ENCODE peak calls at places on chromosomes 5 and 9, in five cellular contexts. One of them, this sample, is unnamed.
A peak's percentile ranks its signal among the peaks of the same experiment; 100 is the strongest.

GRCh38 chr9:137313956-137314560 is 12.0 kb upstream of the NRARP start:
- DNase-seq in GM03348: peak; percentile 5
- DNase-seq in stimulated activated CD8-positive, alpha-beta memory T cell treated with anti-CD3 and anti-CD28 coated beads, Interleukin-4, amount 100 ng/mL, for 1 hour: no peak
- DNase-seq in AG08396: peak; percentile 8
- DNase-seq in CD4-positive, alpha-beta memory T cell: no peak
- DNase-seq in this sample: no peak

GRCh38 chr9:70411930-70412677 is 2.4 kb downstream of the KLF9 start:
- DNase-seq in GM03348: peak; percentile 69
- DNase-seq in stimulated activated CD8-positive, alpha-beta memory T cell treated with anti-CD3 and anti-CD28 coated beads, Interleukin-4, amount 100 ng/mL, for 1 hour: peak; percentile 52
- DNase-seq in AG08396: peak; percentile 80
- DNase-seq in CD4-positive, alpha-beta memory T cell: peak; percentile 67
- DNase-seq in this sample: no peak

GRCh38 chr5:111309384-111309783 is 85.2 kb downstream of the CAMK4 start:
- DNase-seq in GM03348: no peak
- DNase-seq in stimulated activated CD8-positive, alpha-beta memory T cell treated with anti-CD3 and anti-CD28 coated beads, Interleukin-4, amount 100 ng/mL, for 1 hour: no peak
- DNase-seq in AG08396: no peak
- DNase-seq in CD4-positive, alpha-beta memory T cell: no peak
- DNase-seq in this sample: no peak

GRCh38 chr9:121026260-121026691 is 23.8 kb downstream of the C5 start:
- DNase-seq in GM03348: no peak
- DNase-seq in stimulated activated CD8-positive, alpha-beta memory T cell treated with anti-CD3 and anti-CD28 coated beads, Interleukin-4, amount 100 ng/mL, for 1 hour: no peak
- DNase-seq in AG08396: no peak
- DNase-seq in CD4-positive, alpha-beta memory T cell: no peak
- DNase-seq in this sample: no peak

GRCh38 chr9:114033397-114034103 is 44.5 kb downstream of the AMBP start:
- DNase-seq in GM03348: peak; percentile 41
- DNase-seq in stimulated activated CD8-positive, alpha-beta memory T cell treated with anti-CD3 and anti-CD28 coated beads, Interleukin-4, amount 100 ng/mL, for 1 hour: no peak
- DNase-seq in AG08396: no peak
- DNase-seq in CD4-positive, alpha-beta memory T cell: no peak
- DNase-seq in this sample: no peak

GRCh38 chr9:77099388-77099787 is 77.9 kb upstream of the VPS13A start:
- DNase-seq in GM03348: no peak
- DNase-seq in stimulated activated CD8-positive, alpha-beta memory T cell treated with anti-CD3 and anti-CD28 coated beads, Interleukin-4, amount 100 ng/mL, for 1 hour: no peak
- DNase-seq in AG08396: no peak
- DNase-seq in CD4-positive, alpha-beta memory T cell: no peak
- DNase-seq in this sample: no peak

GRCh38 chr9:107218834-107219485 is 64.1 kb upstream of the RAD23B start:
- DNase-seq in GM03348: no peak
- DNase-seq in stimulated activated CD8-positive, alpha-beta memory T cell treated with anti-CD3 and anti-CD28 coated beads, Interleukin-4, amount 100 ng/mL, for 1 hour: no peak
- DNase-seq in AG08396: no peak
- DNase-seq in CD4-positive, alpha-beta memory T cell: no peak
- DNase-seq in this sample: no peak

GRCh38 chr5:74575741-74576538 is 64.6 kb downstream of the ENC1 start:
- DNase-seq in GM03348: peak; percentile 75
- DNase-seq in stimulated activated CD8-positive, alpha-beta memory T cell treated with anti-CD3 and anti-CD28 coated beads, Interleukin-4, amount 100 ng/mL, for 1 hour: no peak
- DNase-seq in AG08396: peak; percentile 39
- DNase-seq in CD4-positive, alpha-beta memory T cell: peak; percentile 27
- DNase-seq in this sample: no peak

GRCh38 chr9:75001719-75002421 is 26.2 kb downstream of the CARNMT1 start:
- DNase-seq in GM03348: peak; percentile 51
- DNase-seq in stimulated activated CD8-positive, alpha-beta memory T cell treated with anti-CD3 and anti-CD28 coated beads, Interleukin-4, amount 100 ng/mL, for 1 hour: no peak
- DNase-seq in AG08396: peak; percentile 46
- DNase-seq in CD4-positive, alpha-beta memory T cell: peak; percentile 65
- DNase-seq in this sample: peak; percentile 18

GRCh38 chr5:15600035-15600434 is 100.1 kb downstream of the FBXL7 start:
- DNase-seq in GM03348: no peak
- DNase-seq in stimulated activated CD8-positive, alpha-beta memory T cell treated with anti-CD3 and anti-CD28 coated beads, Interleukin-4, amount 100 ng/mL, for 1 hour: no peak
- DNase-seq in AG08396: no peak
- DNase-seq in CD4-positive, alpha-beta memory T cell: no peak
- DNase-seq in this sample: no peak

GRCh38 chr5:61311836-61312808 is 19.9 kb upstream of the ZSWIM6 start:
- DNase-seq in GM03348: no peak
- DNase-seq in stimulated activated CD8-positive, alpha-beta memory T cell treated with anti-CD3 and anti-CD28 coated beads, Interleukin-4, amount 100 ng/mL, for 1 hour: no peak
- DNase-seq in AG08396: no peak
- DNase-seq in CD4-positive, alpha-beta memory T cell: no peak
- DNase-seq in this sample: no peak

GRCh38 chr9:99118782-99119466 is 14.0 kb downstream of the TGFBR1 start:
- DNase-seq in GM03348: no peak
- DNase-seq in stimulated activated CD8-positive, alpha-beta memory T cell treated with anti-CD3 and anti-CD28 coated beads, Interleukin-4, amount 100 ng/mL, for 1 hour: no peak
- DNase-seq in AG08396: no peak
- DNase-seq in CD4-positive, alpha-beta memory T cell: peak; percentile 72
- DNase-seq in this sample: no peak

GRCh38 chr5:86806206-86806605 is 188.5 kb downstream of the COX7C start:
- DNase-seq in GM03348: no peak
- DNase-seq in stimulated activated CD8-positive, alpha-beta memory T cell treated with anti-CD3 and anti-CD28 coated beads, Interleukin-4, amount 100 ng/mL, for 1 hour: no peak
- DNase-seq in AG08396: no peak
- DNase-seq in CD4-positive, alpha-beta memory T cell: no peak
- DNase-seq in this sample: no peak

GRCh38 chr9:115694014-115694413 is 459.6 kb upstream of the PAPPA start:
- DNase-seq in GM03348: peak; percentile 80
- DNase-seq in stimulated activated CD8-positive, alpha-beta memory T cell treated with anti-CD3 and anti-CD28 coated beads, Interleukin-4, amount 100 ng/mL, for 1 hour: no peak
- DNase-seq in AG08396: peak; percentile 30
- DNase-seq in CD4-positive, alpha-beta memory T cell: no peak
- DNase-seq in this sample: no peak

GRCh38 chr5:42423285-42424152 is at the start of gene GHR:
- DNase-seq in GM03348: peak; percentile 91
- DNase-seq in stimulated activated CD8-positive, alpha-beta memory T cell treated with anti-CD3 and anti-CD28 coated beads, Interleukin-4, amount 100 ng/mL, for 1 hour: no peak
- DNase-seq in AG08396: peak; percentile 90
- DNase-seq in CD4-positive, alpha-beta memory T cell: peak; percentile 1
- DNase-seq in this sample: no peak

This sample was measured in cerebellar nuclear complex.